ENCODE peak calls at places on chromosome 2, in four cellular contexts. B is SK-MEL-5, K is type B pancreatic cell, E is NCI-H345. A is an unnamed sample.

GRCh38 chr2:178273787-178274360 is 79.6 kb downstream of the OSBPL6 start:
- DNase-seq in B (no peak), K (no peak), E (no peak), A (peak)

GRCh38 chr2:184599875-184600227 is 1.5 kb downstream of the ZNF804A start:
- DNase-seq in B (no peak), K (no peak), E (no peak), A (no peak)

GRCh38 chr2:219167997-219168396 is 1.8 kb downstream of the SLC23A3 start:
- DNase-seq in B (no peak), K (no peak), E (no peak), A (no peak)

GRCh38 chr2:8753609-8754008 is 71.8 kb downstream of the ID2 start:
- DNase-seq in B (peak), K (no peak), E (no peak), A (no peak)

GRCh38 chr2:196105956-196106355 is 37.3 kb upstream of the DNAH7 start:
- DNase-seq in B (no peak), K (no peak), E (no peak), A (no peak)

GRCh38 chr2:52821631-52822030 is 946.0 kb upstream of the CHAC2 start:
- DNase-seq in B (peak), K (no peak), E (no peak), A (peak)

GRCh38 chr2:23564618-23564967 is 179.6 kb downstream of the KLHL29 start:
- DNase-seq in B (no peak), K (no peak), E (no peak), A (no peak)

GRCh38 chr2:231715988-231716616 is 7.8 kb downstream of the PTMA start:
- DNase-seq in B (no peak), K (no peak), E (no peak), A (no peak)

GRCh38 chr2:101752708-101753107 is 55.2 kb downstream of the MAP4K4 start:
- DNase-seq in B (peak), K (no peak), E (no peak), A (no peak)

GRCh38 chr2:199228887-199229819 is 228.6 kb downstream of the SATB2 start:
- DNase-seq in B (peak), K (no peak), E (no peak), A (peak)

GRCh38 chr2:33073018-33073417 is 126.3 kb downstream of the LTBP1 start:
- DNase-seq in B (no peak), K (no peak), E (no peak), A (peak)

GRCh38 chr2:168118733-168119518 is 128.5 kb downstream of the STK39 start:
- DNase-seq in B (peak), K (no peak), E (peak), A (peak)

GRCh38 chr2:91477731-91478672 is 2786.5 kb downstream of the RPIA start:
- DNase-seq in B (no peak), K (peak), E (no peak), A (no peak)

GRCh38 chr2:17227856-17228255 is 290.4 kb downstream of the RAD51AP2 start:
- DNase-seq in B (no peak), K (no peak), E (no peak), A (no peak)

GRCh38 chr2:43076676-43077075 is 149.7 kb downstream of the ZFP36L2 start:
- DNase-seq in B (no peak), K (no peak), E (no peak), A (no peak)

GRCh38 chr2:235494716-235495372 is 1.0 kb downstream of the AGAP1 start:
- DNase-seq in B (no peak), K (no peak), E (peak), A (no peak)

GRCh38 chr2:213545964-213546363 is 261.7 kb downstream of the SPAG16 start:
- DNase-seq in B (no peak), K (no peak), E (peak), A (no peak)

GRCh38 chr2:165594935-165595255 is 125.4 kb downstream of the CSRNP3 start:
- DNase-seq in B (no peak), K (no peak), E (no peak), A (no peak)

GRCh38 chr2:101152195-101153076 is 1.3 kb upstream of the TBC1D8 start:
- DNase-seq in B (peak), K (no peak), E (peak), A (peak)

GRCh38 chr2:216536725-216537124 is 38.1 kb downstream of the RPL37A start:
- DNase-seq in B (no peak), K (no peak), E (no peak), A (no peak)

GRCh38 chr2:206084870-206085741 is 868 bp downstream of the INO80D start:
- DNase-seq in B (peak), K (peak), E (peak), A (no peak)

GRCh38 chr2:174546519-174547506 is 50.8 kb downstream of the WIPF1 start:
- DNase-seq in B (peak), K (no peak), E (peak), A (peak)

GRCh38 chr2:230007931-230008707 is 60.6 kb downstream of the SLC16A14 start:
- DNase-seq in B (peak), K (no peak), E (peak), A (peak)

GRCh38 chr2:96511851-96512250 is 6.7 kb upstream of the NEURL3 start:
- DNase-seq in B (no peak), K (peak), E (no peak), A (no peak)

GRCh38 chr2:46876741-46877384 is 38.7 kb downstream of the MCFD2 start:
- DNase-seq in B (peak), K (no peak), E (peak), A (peak)

GRCh38 chr2:70671059-70671685 is 96.8 kb downstream of the ADD2 start:
- DNase-seq in B (no peak), K (no peak), E (no peak), A (no peak)

GRCh38 chr2:205280630-205281225 is 401.6 kb upstream of the NRP2 start:
- DNase-seq in B (no peak), K (no peak), E (peak), A (no peak)

GRCh38 chr2:90069290-90069894 is 1377.9 kb downstream of the RPIA start:
- DNase-seq in B (no peak), K (no peak), E (no peak), A (no peak)

GRCh38 chr2:9086465-9086864 is 83.0 kb upstream of the MBOAT2 start:
- DNase-seq in B (no peak), K (no peak), E (no peak), A (no peak)

A was measured in bronchial epithelial cell.